ENCODE peak calls at places on chromosomes 6 and 20, in six cellular contexts. W is HepG2, Y is H1, I is GM12878, U is K562, H is GM12891. R is an unnamed sample.

GRCh38 chr6:141956046-141956761 is 176.5 kb upstream of the GJE1 start:
- DNase-seq in W (no peak), Y (no peak), I (no peak), U (no peak), H (no peak), R (no peak)

GRCh38 chr6:34934516-34934915 is 45.5 kb downstream of the ANKS1A start:
- DNase-seq in W (no peak), Y (no peak), I (no peak), U (no peak), H (no peak), R (no peak)

GRCh38 chr6:96841241-96841824 is 4.1 kb upstream of the GPR63 start:
- DNase-seq in W (no peak), Y (no peak), I (no peak), U (no peak), H (no peak), R (no peak)

GRCh38 chr20:50054626-50055511 is 58.1 kb downstream of the UBE2V1 start:
- DNase-seq in W (peak; percentile 67), Y (no peak), I (no peak), U (no peak), H (no peak), R (no peak)

GRCh38 chr6:41667195-41667594 is 28.9 kb downstream of the MDFI start:
- DNase-seq in W (no peak), Y (no peak), I (no peak), U (no peak), H (no peak), R (no peak)

GRCh38 chr6:125046107-125046925 is 84.1 kb downstream of the RNF217 start:
- DNase-seq in W (no peak), Y (no peak), I (no peak), U (no peak), H (no peak), R (no peak)

GRCh38 chr6:33700391-33701050 is 11.0 kb downstream of the UQCC2 start:
- DNase-seq in W (peak; percentile 58), Y (peak; percentile 63), I (no peak), U (peak; percentile 76), H (no peak), R (peak; percentile 56)

GRCh38 chr20:63354636-63355385 is 6.3 kb downstream of the CHRNA4 start:
- DNase-seq in W (no peak), Y (no peak), I (no peak), U (no peak), H (no peak), R (no peak)

GRCh38 chr6:170046786-170047626 is 243.9 kb downstream of the DLL1 start:
- DNase-seq in W (no peak), Y (no peak), I (no peak), U (no peak), H (no peak), R (no peak)

GRCh38 chr6:98039443-98039842 is 756.4 kb upstream of the MMS22L start:
- DNase-seq in W (no peak), Y (no peak), I (no peak), U (no peak), H (no peak), R (no peak)

GRCh38 chr20:15654208-15654649 is 919.0 kb downstream of the KIF16B start:
- DNase-seq in W (peak; percentile 68), Y (peak; percentile 44), I (peak; percentile 43), U (peak; percentile 23), H (peak; percentile 30), R (peak; percentile 27)

GRCh38 chr20:45892049-45892816 is 1.1 kb downstream of the CTSA start:
- DNase-seq in W (peak; percentile 44), Y (no peak), I (no peak), U (peak; percentile 47), H (no peak), R (no peak)

GRCh38 chr20:47727170-47727880 is 58.0 kb downstream of the SULF2 start:
- DNase-seq in W (no peak), Y (no peak), I (peak; percentile 81), U (no peak), H (peak; percentile 54), R (peak; percentile 69)

GRCh38 chr6:14286144-14286543 is 168.6 kb downstream of the CD83 start:
- DNase-seq in W (no peak), Y (no peak), I (no peak), U (no peak), H (no peak), R (no peak)

GRCh38 chr6:26521485-26522391 is 16.4 kb upstream of the HMGN4 start:
- DNase-seq in W (no peak), Y (no peak), I (no peak), U (peak; percentile 87), H (peak; percentile 55), R (peak; percentile 70)

GRCh38 chr6:88349511-88349910 is 183.4 kb upstream of the CNR1 start:
- DNase-seq in W (no peak), Y (no peak), I (no peak), U (no peak), H (no peak), R (no peak)

GRCh38 chr6:101509556-101509955 is 116.0 kb downstream of the GRIK2 start:
- DNase-seq in W (no peak), Y (no peak), I (no peak), U (no peak), H (no peak), R (no peak)

GRCh38 chr6:149899926-149900619 is 2.2 kb upstream of the RAET1E start:
- DNase-seq in W (no peak), Y (no peak), I (no peak), U (no peak), H (no peak), R (no peak)

GRCh38 chr6:29011276-29011734 is 6.2 kb upstream of the ZNF311 start:
- DNase-seq in W (no peak), Y (no peak), I (no peak), U (peak; percentile 65), H (no peak), R (no peak)

GRCh38 chr6:13953061-13953705 is 28.4 kb downstream of the RNF182 start:
- DNase-seq in W (no peak), Y (no peak), I (no peak), U (no peak), H (no peak), R (no peak)

GRCh38 chr6:157406666-157407065 is 25.7 kb downstream of the ZDHHC14 start:
- DNase-seq in W (no peak), Y (no peak), I (no peak), U (no peak), H (no peak), R (no peak)

GRCh38 chr6:119902681-119903080 is 553.1 kb upstream of the MAN1A1 start:
- DNase-seq in W (no peak), Y (no peak), I (no peak), U (no peak), H (no peak), R (no peak)

GRCh38 chr20:21981607-21982344 is 276.3 kb downstream of the PAX1 start:
- DNase-seq in W (peak; percentile 65), Y (no peak), I (no peak), U (no peak), H (no peak), R (no peak)

GRCh38 chr6:105898286-105898685 is 187.8 kb upstream of the PRDM1 start:
- DNase-seq in W (no peak), Y (no peak), I (no peak), U (no peak), H (no peak), R (no peak)

GRCh38 chr20:38872491-38873049 is 53.6 kb upstream of the FAM83D start:
- DNase-seq in W (no peak), Y (no peak), I (no peak), U (no peak), H (no peak), R (no peak)

DNA sequence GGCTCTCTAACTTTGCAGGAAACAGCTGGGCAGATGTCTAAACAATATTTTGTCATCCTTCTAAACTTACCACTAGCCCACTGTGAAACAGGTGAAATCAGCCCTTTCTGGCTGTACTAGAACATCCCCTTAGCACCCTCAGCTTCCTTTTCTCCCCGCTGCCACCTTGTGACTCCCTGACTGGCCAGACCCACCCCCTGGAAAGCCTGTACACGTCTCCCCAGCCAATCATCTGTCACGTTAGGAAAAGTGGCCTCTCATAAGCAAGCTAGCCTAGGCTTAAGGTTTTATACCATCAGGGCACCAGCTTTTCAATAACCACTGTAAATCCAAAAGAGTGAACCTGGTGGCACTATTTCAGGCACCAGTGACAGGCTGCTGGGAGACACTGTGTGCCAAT is 88.6 kb upstream of the E2F3 start:
- DNase-seq in W (no peak), Y (no peak), I (no peak), U (peak; percentile 32), H (no peak), R (no peak)
- TF ChIP-seq TAF1 in W (no peak), Y (no peak), I (no peak), U (no peak), H (no peak), R (no peak)

GRCh38 chr20:10434832-10435812 is at the start of gene SLX4IP:
- DNase-seq in W (peak; percentile 99), Y (peak; percentile 85), I (peak; percentile 88), U (peak; percentile 32), H (peak; percentile 43), R (peak; percentile 43)
- TF ChIP-seq POLR2A in W (peak; percentile 72), Y (no peak), I (peak; percentile 81), U (peak; percentile 65), H (peak; percentile 75), R (peak; percentile 69)

GRCh38 chr6:5893295-5893694 is 113.4 kb downstream of the NRN1 start:
- DNase-seq in W (no peak), Y (no peak), I (no peak), U (no peak), H (no peak), R (no peak)

GRCh38 chr6:5898563-5898962 is 108.2 kb downstream of the NRN1 start:
- DNase-seq in W (no peak), Y (no peak), I (no peak), U (peak; percentile 18), H (no peak), R (no peak)

GRCh38 chr6:5898102-5898501 is 108.6 kb downstream of the NRN1 start:
- DNase-seq in W (no peak), Y (no peak), I (no peak), U (no peak), H (no peak), R (no peak)

GRCh38 chr6:5892669-5893068 is 114.1 kb downstream of the NRN1 start:
- DNase-seq in W (no peak), Y (no peak), I (no peak), U (no peak), H (no peak), R (no peak)

DNA sequence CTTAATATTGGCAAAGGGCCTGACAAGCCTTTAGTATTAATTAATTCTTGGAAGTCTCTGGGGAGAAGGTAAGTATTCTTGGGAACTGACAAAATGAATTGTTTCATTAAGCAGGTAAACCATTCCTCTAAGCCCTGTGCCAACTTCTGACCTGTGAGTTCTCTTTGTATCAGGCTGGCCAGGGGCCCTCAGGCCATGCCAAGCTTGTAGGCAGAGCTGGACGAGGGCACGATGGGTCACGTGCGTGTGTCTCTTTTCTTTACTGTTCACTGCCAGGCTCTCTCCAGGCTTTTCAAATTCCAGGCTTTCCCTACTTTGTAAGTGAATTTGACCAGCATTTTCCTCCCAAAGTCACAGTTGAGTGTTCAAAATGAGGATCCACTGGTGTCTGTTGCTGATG is 112.4 kb downstream of the NRN1 start:
- DNase-seq in W (no peak), Y (no peak), I (no peak), U (no peak), H (no peak), R (no peak)
- TF ChIP-seq TAF1 in W (no peak), Y (no peak), I (no peak), U (no peak), H (no peak), R (no peak)

GRCh38 chr20:13220194-13220856 is 749 bp upstream of the ISM1 start:
- DNase-seq in W (no peak), Y (peak; percentile 50), I (no peak), U (no peak), H (peak; percentile 26), R (peak; percentile 7)
- TF ChIP-seq POLR2A in W (no peak), Y (no peak), I (no peak), U (no peak), H (no peak), R (no peak)

R was measured in GM12892.